ENCODE peak calls at places on chromosomes 16 and 17, in nine cellular contexts. C is fibroblast of lung; E is mammary epithelial cell; M is A673; O is ovary; R is left ventricle myocardium inferior; Q is sigmoid colon; S is hepatocyte; N is CD4-positive, CD25-positive, alpha-beta regulatory T cell. X is an unnamed sample. For H3K4me1, the result is how much of the 10 kb centered on the place peaks cover.

GRCh38 chr17:29617125-29617480 is 5.6 kb downstream of the CORO6 start:
- DNase-seq in S (peak), N (peak), O (no peak), E (no peak), R (peak), M (peak), Q (peak), C (peak), X (peak)

GRCh38 chr17:79657036-79657435 is 46.2 kb upstream of the RBFOX3 start:
- DNase-seq in C (no peak), R (no peak), S (no peak), E (no peak), O (no peak), N (no peak), M (no peak), Q (no peak), X (no peak)

GRCh38 chr16:27174798-27175197 is 28.5 kb upstream of the KDM8 start:
- DNase-seq in N (no peak), Q (no peak), M (no peak), O (no peak), R (no peak), C (no peak), S (peak), E (peak), X (no peak)

GRCh38 chr17:42700890-42701289 is 18.6 kb downstream of the CNTNAP1 start:
- DNase-seq in E (no peak), N (no peak), S (no peak), O (no peak), R (no peak), C (no peak), M (no peak), Q (no peak), X (no peak)

GRCh38 chr17:42129109-42129837 is 6.7 kb downstream of the HSPB9 start:
- DNase-seq in O (no peak), Q (peak), N (no peak), C (no peak), R (peak), E (no peak), S (no peak), M (no peak), X (no peak)

GRCh38 chr16:67967956-67968439 is 439 bp downstream of the SLC12A4 start:
- DNase-seq in M (peak), S (peak), R (peak), O (peak), Q (no peak), N (no peak), C (peak), E (no peak), X (no peak)

GRCh38 chr17:34578016-34578415 is 1.4 kb upstream of the TMEM132E start:
- DNase-seq in E (no peak), O (no peak), M (no peak), C (no peak), Q (no peak), R (no peak), N (no peak), S (no peak), X (no peak)

GRCh38 chr17:82126479-82127314 is 28.7 kb upstream of the FASN start:
- DNase-seq in E (no peak), M (no peak), R (no peak), O (no peak), N (peak), S (no peak), Q (no peak), C (no peak), X (no peak)

GRCh38 chr17:32588982-32589381 is 102.2 kb downstream of the CDK5R1 start:
- DNase-seq in N (no peak), Q (no peak), S (no peak), C (no peak), E (no peak), O (no peak), M (no peak), R (no peak), X (no peak)

GRCh38 chr16:82892327-82892726 is 265.6 kb downstream of the CDH13 start:
- DNase-seq in R (no peak), O (no peak), M (no peak), S (no peak), C (no peak), Q (no peak), N (no peak), E (no peak), X (no peak)

GRCh38 chr17:82854226-82854625 is 14.4 kb upstream of the ZNF750 start:
- DNase-seq in S (no peak), R (no peak), Q (no peak), O (no peak), E (no peak), C (no peak), N (no peak), M (no peak), X (no peak)

GRCh38 chr17:17752822-17753448 is 71.7 kb downstream of the RAI1 start:
- DNase-seq in S (no peak), M (peak), Q (no peak), N (no peak), E (no peak), R (no peak), O (no peak), C (no peak), X (no peak)

GRCh38 chr16:81645303-81645702 is 133.8 kb upstream of the PLCG2 start:
- DNase-seq in C (peak), Q (peak), S (peak), M (no peak), N (no peak), O (no peak), E (peak), R (peak), X (peak)

GRCh38 chr16:24737391-24737871 is 8.0 kb downstream of the TNRC6A start:
- DNase-seq in M (no peak), S (no peak), R (no peak), N (no peak), O (no peak), Q (no peak), E (no peak), C (peak), X (no peak)

GRCh38 chr16:24736758-24737157 is 7.3 kb downstream of the TNRC6A start:
- DNase-seq in M (no peak), S (no peak), O (no peak), Q (no peak), N (no peak), R (no peak), E (no peak), C (no peak), X (no peak)

GRCh38 chr16:24738895-24739294 is 9.4 kb downstream of the TNRC6A start:
- DNase-seq in E (no peak), O (no peak), N (no peak), Q (no peak), C (no peak), M (no peak), S (no peak), R (no peak), X (no peak)

GRCh38 chr16:24734382-24734781 is 4.9 kb downstream of the TNRC6A start:
- DNase-seq in O (no peak), N (no peak), E (no peak), Q (no peak), C (peak), S (no peak), M (no peak), R (no peak), X (no peak)

DNA sequence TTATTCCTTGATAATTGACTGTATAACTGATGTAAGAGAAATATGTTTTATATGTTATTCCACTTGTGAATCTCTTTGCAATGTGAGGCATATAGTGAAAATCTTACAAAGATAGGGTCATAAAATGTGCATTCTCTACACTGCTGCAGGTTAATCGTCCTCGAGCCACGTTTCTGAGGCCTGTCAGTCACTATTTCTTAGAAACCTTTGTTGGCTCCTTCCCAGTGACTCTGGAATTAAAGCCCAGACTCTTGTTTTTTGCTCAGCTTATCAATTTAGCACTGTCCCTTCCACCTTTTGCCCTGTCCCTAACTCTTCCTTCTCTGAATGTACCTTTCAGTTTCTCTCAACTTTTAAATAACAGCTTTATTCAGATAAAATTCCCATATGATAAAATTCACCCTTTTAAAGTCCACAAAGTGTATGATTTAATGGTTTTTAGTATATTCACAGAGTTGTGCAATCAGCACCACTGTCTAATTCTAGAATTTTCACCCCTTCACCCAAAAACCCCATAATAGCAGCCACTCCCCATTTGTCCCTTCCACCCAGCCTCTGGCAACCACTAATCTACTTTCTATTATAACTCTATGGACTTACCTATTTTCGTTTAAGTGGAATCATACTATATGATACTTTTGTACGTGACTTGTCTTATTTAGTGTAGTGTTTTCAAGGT is 8.6 kb downstream of the TNRC6A start:
- DNase-seq in Q (no peak), O (no peak), N (no peak), E (no peak), C (no peak), S (no peak), R (no peak), M (no peak), X (no peak)
- H3K4me1 ChIP-seq in Q (half or more), O (under half), N (under half), E (under half), C (under half), S (under half), R (half or more), M (under half), X (under half)

GRCh38 chr16:85148959-85149358 is 36.7 kb upstream of the CIBAR2 start:
- DNase-seq in M (no peak), C (no peak), Q (no peak), O (no peak), R (no peak), S (no peak), N (no peak), E (no peak), X (peak)

GRCh38 chr16:85145188-85145587 is 32.9 kb upstream of the CIBAR2 start:
- DNase-seq in C (no peak), E (no peak), O (no peak), S (no peak), R (no peak), M (no peak), Q (no peak), N (no peak), X (no peak)

GRCh38 chr16:85145734-85146531 is 33.7 kb upstream of the CIBAR2 start:
- DNase-seq in O (no peak), E (no peak), M (no peak), Q (no peak), C (no peak), S (no peak), R (no peak), N (no peak), X (no peak)

GRCh38 chr16:85146532-85146797 is 34.2 kb upstream of the CIBAR2 start:
- DNase-seq in E (no peak), R (no peak), M (no peak), C (no peak), Q (no peak), N (no peak), S (no peak), O (no peak), X (no peak)

DNA sequence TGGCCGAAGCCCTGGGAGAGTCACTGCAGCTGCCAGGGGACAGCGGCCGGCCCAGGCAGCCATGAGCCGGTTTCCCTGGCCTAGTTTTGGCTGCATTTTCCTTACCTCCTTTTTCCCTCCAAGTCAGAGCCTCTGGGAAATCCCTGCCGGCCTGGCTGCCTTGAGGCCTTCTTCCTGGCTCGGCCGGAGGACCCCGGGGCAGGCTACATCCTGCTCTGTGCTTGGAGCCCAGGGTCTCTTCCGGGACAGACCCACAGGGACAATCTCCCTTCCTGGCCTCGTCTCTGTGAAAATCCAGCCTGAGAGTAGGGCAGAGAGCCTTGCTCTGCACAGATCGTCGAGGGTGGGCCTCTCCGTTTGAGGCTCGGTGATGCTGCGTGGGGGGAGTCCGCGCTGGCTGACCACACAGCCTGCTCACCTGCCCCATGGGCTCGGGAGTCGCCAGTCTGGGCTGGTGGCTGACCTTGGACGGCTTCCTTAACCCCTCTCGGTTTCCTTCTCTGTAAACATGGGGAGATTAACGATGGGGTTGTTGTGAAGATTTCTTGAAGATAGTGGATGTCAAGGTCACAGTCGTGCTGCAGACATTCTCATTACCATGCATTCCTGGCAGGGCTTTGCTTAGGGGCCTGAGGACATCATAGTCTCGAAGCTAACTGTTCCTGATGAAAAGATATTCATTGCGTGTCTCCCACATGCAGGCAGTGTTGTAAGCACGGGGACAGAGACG is 34.8 kb upstream of the CIBAR2 start:
- DNase-seq in S (no peak), R (no peak), O (no peak), C (no peak), E (no peak), N (no peak), Q (no peak), M (no peak), X (peak)
- H3K4me1 ChIP-seq in S (under half), R (half or more), O (under half), C (under half), E (under half), N (under half), Q (under half), M (under half), X (under half)

GRCh38 chr17:36931096-36931696 is 6.1 kb upstream of the LHX1 start:
- DNase-seq in C (no peak), O (no peak), E (no peak), M (no peak), Q (no peak), N (no peak), S (no peak), R (no peak), X (no peak)

GRCh38 chr17:36933174-36934143 is 3.8 kb upstream of the LHX1 start:
- DNase-seq in S (no peak), M (no peak), N (no peak), Q (no peak), O (no peak), R (no peak), E (no peak), C (no peak), X (no peak)

GRCh38 chr17:36931697-36932382 is 5.4 kb upstream of the LHX1 start:
- DNase-seq in R (no peak), O (no peak), M (no peak), Q (no peak), N (no peak), C (peak), E (no peak), S (no peak), X (no peak)

GRCh38 chr17:36934144-36934758 is 3.0 kb upstream of the LHX1 start:
- DNase-seq in C (no peak), S (no peak), R (no peak), Q (no peak), O (no peak), M (no peak), N (no peak), E (no peak), X (no peak)

GRCh38 chr17:36932383-36933173 is 4.7 kb upstream of the LHX1 start:
- DNase-seq in N (no peak), S (no peak), R (no peak), Q (no peak), M (no peak), O (no peak), C (no peak), E (no peak), X (no peak)
- H3K4me1 ChIP-seq in N (half or more), S (under half), R (half or more), Q (half or more), M (under half), O (under half), C (under half), E (under half), X (under half)

GRCh38 chr17:80970762-80971703 is 20.6 kb upstream of the CHMP6 start:
- DNase-seq in R (no peak), S (no peak), O (no peak), Q (no peak), N (no peak), M (no peak), C (no peak), E (no peak), X (peak)
- H3K4me1 ChIP-seq in R (under half), S (under half), O (under half), Q (under half), N (under half), M (under half), C (under half), E (under half), X (under half)

GRCh38 chr17:7839890-7840260 is 5.9 kb downstream of the KDM6B start:
- DNase-seq in M (peak), E (no peak), C (peak), S (peak), O (no peak), N (no peak), R (no peak), Q (peak), X (no peak)

GRCh38 chr17:7838291-7839075 is 4.5 kb downstream of the KDM6B start:
- DNase-seq in S (peak), O (peak), C (peak), N (no peak), E (no peak), R (no peak), M (peak), Q (peak), X (peak)

GRCh38 chr17:7840441-7840840 is 6.4 kb downstream of the KDM6B start:
- DNase-seq in E (no peak), O (no peak), R (no peak), C (no peak), S (no peak), M (no peak), Q (no peak), N (no peak), X (no peak)

GRCh38 chr17:7840875-7841274 is 6.9 kb downstream of the KDM6B start:
- DNase-seq in O (no peak), E (no peak), N (no peak), M (no peak), C (no peak), Q (no peak), R (no peak), S (no peak), X (no peak)

DNA sequence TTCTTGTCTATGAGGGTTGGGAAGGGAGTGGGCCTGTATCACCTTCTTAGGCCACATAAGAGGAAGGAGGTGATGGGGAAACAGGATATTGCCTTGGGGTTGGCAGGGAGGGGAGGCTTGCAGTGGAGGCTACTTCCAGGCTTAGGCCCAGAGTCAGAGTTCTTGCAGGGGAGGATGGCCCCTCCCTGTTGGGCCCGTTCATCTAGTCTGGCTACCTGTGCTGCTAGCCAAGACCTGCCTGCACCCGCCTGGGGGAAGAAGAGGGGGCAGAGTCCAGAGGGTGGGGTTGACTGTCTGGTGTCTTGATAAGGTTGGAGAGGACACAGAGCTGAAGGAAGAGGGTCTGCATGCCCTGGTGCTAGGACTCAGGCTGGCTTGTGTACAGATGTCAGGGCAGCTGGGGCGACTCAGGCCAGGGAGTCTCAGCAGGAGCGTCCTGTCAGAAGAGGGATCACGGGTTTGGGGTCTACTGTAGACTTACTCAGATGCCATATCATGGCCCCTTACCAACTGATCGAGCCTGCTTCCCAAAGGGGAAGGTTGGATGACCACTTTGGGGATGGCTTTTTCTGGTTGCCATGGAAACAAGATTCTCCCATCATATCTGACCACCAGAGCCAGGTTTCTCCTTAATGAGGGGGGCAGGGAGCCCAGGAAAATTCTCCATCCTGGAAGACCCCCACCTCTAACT is 5.3 kb downstream of the KDM6B start:
- DNase-seq in S (peak), N (no peak), M (no peak), C (no peak), E (no peak), R (no peak), Q (peak), O (no peak), X (no peak)
- H3K4me1 ChIP-seq in S (under half), N (half or more), M (under half), C (under half), E (half or more), R (half or more), Q (half or more), O (under half), X (under half)

DNA sequence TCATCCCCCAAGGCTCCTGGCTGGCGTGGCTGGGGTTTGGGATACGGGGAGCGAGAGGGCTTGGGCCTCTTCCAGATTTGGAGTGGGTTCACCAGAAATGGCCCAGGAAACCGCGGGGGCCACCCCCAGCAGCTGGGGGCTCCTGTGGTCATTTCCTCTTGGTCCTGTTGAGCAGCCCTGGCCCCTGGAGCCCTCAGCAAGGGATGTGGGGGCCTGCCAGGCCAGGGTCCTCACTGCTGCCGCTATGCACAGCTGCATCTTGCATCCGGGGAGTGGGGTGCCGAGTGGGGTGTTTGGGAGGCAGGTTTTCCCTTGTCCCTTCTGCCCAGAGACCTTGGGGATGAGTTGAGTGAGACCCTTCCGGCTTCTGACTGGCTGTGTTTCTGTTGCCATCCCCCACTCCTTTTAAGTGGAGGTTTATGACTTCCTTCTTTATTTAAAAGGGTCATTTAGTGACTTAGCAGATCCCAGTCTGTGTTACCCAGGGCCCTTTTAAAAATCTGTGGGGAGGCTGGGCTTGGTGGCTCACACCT is 319.8 kb downstream of the SEC14L1 start:
- DNase-seq in C (no peak), Q (no peak), N (no peak), M (peak), O (no peak), S (no peak), R (no peak), E (no peak), X (no peak)
- H3K4me1 ChIP-seq in C (under half), Q (half or more), N (half or more), M (under half), O (under half), S (half or more), R (half or more), E (under half), X (under half)

GRCh38 chr16:3823427-3823826 is 57.1 kb downstream of the CREBBP start:
- DNase-seq in E (no peak), Q (no peak), C (no peak), O (no peak), R (no peak), M (no peak), N (no peak), S (no peak), X (no peak)

GRCh38 chr16:3819741-3820724 is 60.5 kb downstream of the CREBBP start:
- DNase-seq in C (peak), S (peak), N (no peak), M (peak), R (no peak), Q (no peak), E (peak), O (peak), X (peak)

GRCh38 chr16:3824121-3824795 is 56.3 kb downstream of the CREBBP start:
- DNase-seq in E (peak), C (no peak), S (no peak), R (no peak), O (no peak), Q (no peak), N (no peak), M (no peak), X (no peak)

GRCh38 chr16:3825103-3825502 is 55.4 kb downstream of the CREBBP start:
- DNase-seq in R (no peak), C (peak), O (no peak), E (peak), S (no peak), N (no peak), M (no peak), Q (no peak), X (no peak)

GRCh38 chr16:3822366-3823045 is 58.0 kb downstream of the CREBBP start:
- DNase-seq in R (no peak), M (no peak), E (no peak), N (no peak), S (no peak), C (no peak), Q (no peak), O (no peak), X (no peak)
- H3K4me1 ChIP-seq in R (half or more), M (under half), E (under half), N (half or more), S (under half), C (under half), Q (half or more), O (under half), X (under half)